ENCODE peak calls at places on chromosomes 4 and X, in seven cellular contexts. M is esophagus muscularis mucosa, N is cardiac muscle cell, L is fibroblast of lung, O is tibial nerve, Y is uterus, G is lower lobe of right lung. K is an unnamed sample. For H3K4me1, the result is how much of the 10 kb centered on the place peaks cover.

GRCh38 chrX:15751160-15751819 is 13.2 kb downstream of the CA5B start:
- DNase-seq in M (no peak), N (no peak), L (peak), O (no peak), Y (no peak), G (no peak), K (no peak)

GRCh38 chr4:4860381-4860802 is 927 bp downstream of the MSX1 start:
- DNase-seq in M (no peak), N (peak), L (no peak), O (no peak), Y (no peak), G (no peak), K (no peak)

GRCh38 chr4:7646384-7647061 is 211.8 kb upstream of the PSAPL1 start:
- DNase-seq in M (no peak), N (peak), L (no peak), O (no peak), Y (no peak), G (peak), K (peak)

GRCh38 chr4:48905363-48906015 is 1.1 kb downstream of the OCIAD2 start:
- DNase-seq in M (no peak), N (peak), L (peak), O (no peak), Y (no peak), G (no peak), K (no peak)

GRCh38 chr4:24897639-24898038 is 15.2 kb downstream of the CCDC149 start:
- DNase-seq in M (no peak), N (no peak), L (no peak), O (no peak), Y (no peak), G (no peak), K (no peak)

GRCh38 chr4:67922697-67923096 is 38.9 kb upstream of the TMPRSS11D start:
- DNase-seq in M (no peak), N (no peak), L (peak), O (no peak), Y (no peak), G (no peak), K (no peak)

GRCh38 chrX:153061732-153062131 is 5.5 kb downstream of the PNMA3 start:
- DNase-seq in M (no peak), N (peak), L (peak), O (no peak), Y (no peak), G (no peak), K (no peak)

GRCh38 chr4:94251094-94251493 is 43.4 kb downstream of the SMARCAD1 start:
- DNase-seq in M (no peak), N (no peak), L (peak), O (no peak), Y (no peak), G (no peak), K (no peak)

GRCh38 chr4:80016506-80016905 is 56.5 kb downstream of the ANTXR2 start:
- DNase-seq in M (no peak), N (no peak), L (peak), O (no peak), Y (no peak), G (no peak), K (no peak)

DNA sequence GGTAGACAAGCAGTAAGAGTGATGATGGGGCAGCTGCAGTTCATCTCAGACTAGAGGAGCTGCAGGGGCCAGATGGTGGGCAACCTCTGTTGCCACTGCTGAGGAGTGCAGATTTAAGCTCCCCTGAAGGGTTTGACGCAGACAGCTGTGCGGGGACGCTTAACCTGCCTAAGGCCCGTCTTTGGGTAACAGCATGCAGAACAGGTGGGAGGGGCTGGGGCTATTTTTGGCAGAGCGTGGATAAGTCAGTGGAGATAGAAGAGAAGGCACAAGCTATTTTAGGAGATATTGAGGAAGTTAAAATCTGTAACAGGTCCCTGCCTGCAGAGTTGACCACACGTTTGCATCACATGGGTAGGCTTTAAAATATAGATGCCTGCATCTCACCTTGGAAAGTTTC is 10.5 kb downstream of the CD99 start:
- DNase-seq in M (no peak), N (no peak), L (no peak), O (no peak), Y (no peak), G (no peak), K (no peak)
- H3K4me1 ChIP-seq in M (half or more), N (half or more), L (under half), O (under half), Y (under half), G (half or more), K (under half)

GRCh38 chr4:153612878-153613277 is 71.2 kb upstream of the TLR2 start:
- DNase-seq in M (no peak), N (no peak), L (no peak), O (no peak), Y (no peak), G (no peak), K (no peak)
- H3K27ac ChIP-seq in M (no peak), N (no peak), L (no peak), O (no peak), Y (no peak), G (no peak), K (no peak)

GRCh38 chr4:175109933-175110332 is 191.8 kb downstream of the ADAM29 start:
- DNase-seq in M (no peak), N (no peak), L (no peak), O (no peak), Y (no peak), G (no peak), K (no peak)
- TF ChIP-seq CTCF in M (no peak), N (no peak), L (no peak), O (no peak), Y (no peak), G (no peak), K (no peak)

DNA sequence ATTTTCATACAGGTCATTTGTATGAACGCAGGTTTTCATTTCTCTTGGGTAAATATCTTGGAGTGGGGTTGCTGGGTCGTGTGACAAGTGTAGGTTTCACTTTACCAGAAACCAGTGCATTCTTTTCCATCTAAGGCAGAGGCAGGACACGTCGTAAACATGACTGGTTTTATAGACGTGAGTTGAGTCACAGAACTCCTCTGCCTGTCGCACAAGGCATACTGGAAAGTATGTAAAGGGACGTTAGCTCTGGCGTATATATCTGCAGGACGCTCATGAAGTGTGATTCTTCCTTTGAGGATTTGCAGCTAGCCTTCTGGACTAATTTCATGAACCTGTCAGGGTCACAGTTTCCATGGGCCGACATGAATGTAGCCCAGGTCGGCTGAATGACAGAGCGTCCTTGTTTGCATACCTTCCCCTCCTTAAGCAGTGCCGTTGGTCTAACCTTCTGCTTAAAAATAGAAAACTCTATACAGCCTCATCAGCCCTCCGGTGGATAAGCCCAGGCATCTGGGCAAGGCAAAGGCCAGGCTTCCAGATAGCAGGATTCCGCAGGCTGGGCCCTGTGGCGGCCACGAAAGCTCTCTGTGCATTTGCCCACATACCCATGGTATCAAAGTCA is 106.0 kb downstream of the GPR143 start:
- DNase-seq in M (no peak), N (no peak), L (no peak), O (no peak), Y (no peak), G (no peak), K (no peak)
- H3K4me1 ChIP-seq in M (under half), N (under half), L (under half), O (under half), Y (under half), G (under half), K (under half)

GRCh38 chrX:154750301-154751120 is at the start of gene GAB3:
- DNase-seq in M (no peak), N (peak), L (no peak), O (no peak), Y (peak), G (peak), K (peak)

GRCh38 chrX:154748712-154749339 is 2.1 kb downstream of the GAB3 start:
- DNase-seq in M (no peak), N (peak), L (peak), O (no peak), Y (peak), G (no peak), K (no peak)

GRCh38 chrX:154749856-154750255 is 1.0 kb downstream of the GAB3 start:
- DNase-seq in M (no peak), N (peak), L (no peak), O (no peak), Y (no peak), G (no peak), K (no peak)

GRCh38 chrX:154751121-154751668 is 318 bp upstream of the GAB3 start:
- DNase-seq in M (no peak), N (no peak), L (no peak), O (no peak), Y (no peak), G (peak), K (peak)

DNA sequence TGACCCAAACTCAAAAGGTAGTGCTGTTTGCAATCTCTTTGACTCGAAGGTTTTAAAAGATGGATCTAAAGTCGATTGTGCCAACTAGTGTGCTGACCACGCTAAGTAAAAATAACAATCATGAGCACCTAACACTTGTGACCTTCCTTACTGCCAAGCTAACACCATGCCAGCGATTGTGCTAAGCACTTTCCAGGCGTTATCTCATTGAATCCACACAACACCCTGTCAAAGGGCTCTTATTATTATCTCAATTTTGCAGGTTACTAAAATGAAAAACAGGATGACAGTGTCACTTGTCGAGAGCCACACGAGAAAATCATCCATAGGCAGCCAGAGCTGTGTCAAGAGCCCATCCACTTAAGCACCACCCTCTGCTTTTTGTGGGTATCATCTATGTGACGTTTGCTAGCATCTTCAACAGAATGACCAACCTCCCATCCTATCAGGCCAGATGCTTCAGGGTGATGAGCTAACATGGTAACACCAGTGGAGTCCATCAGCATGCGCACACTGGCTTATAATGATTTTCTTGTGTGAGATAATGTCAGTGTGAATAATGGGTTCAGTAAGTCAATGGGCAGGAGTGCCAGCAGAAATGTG is 893 bp upstream of the GAB3 start:
- DNase-seq in M (no peak), N (no peak), L (no peak), O (no peak), Y (no peak), G (no peak), K (no peak)
- H3K27ac ChIP-seq in M (no peak), N (no peak), L (no peak), O (no peak), Y (no peak), G (peak), K (peak)

DNA sequence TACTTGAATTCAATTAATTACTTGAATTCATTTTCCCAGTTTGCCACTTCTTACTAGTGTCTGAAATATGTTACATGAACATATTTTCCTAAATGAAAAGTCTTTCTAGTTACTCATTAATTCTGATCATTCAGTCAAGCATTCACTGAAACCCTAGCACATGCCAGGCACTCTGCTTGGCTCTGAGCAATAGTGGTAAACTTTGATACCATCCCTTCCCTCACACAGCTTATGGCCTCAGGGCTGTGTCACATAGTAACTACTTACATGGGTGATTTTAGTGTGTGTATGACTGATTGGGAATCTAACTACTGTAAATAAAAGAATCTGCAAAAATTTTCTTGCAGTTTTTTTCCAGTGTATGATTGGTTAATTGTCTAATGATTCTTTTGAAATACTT is 32.7 kb downstream of the METAP1 start:
- DNase-seq in M (no peak), N (no peak), L (peak), O (no peak), Y (no peak), G (no peak), K (no peak)
- TF ChIP-seq CTCF in M (no peak), N (no peak), L (no peak), O (no peak), Y (no peak), G (no peak), K (no peak)

DNA sequence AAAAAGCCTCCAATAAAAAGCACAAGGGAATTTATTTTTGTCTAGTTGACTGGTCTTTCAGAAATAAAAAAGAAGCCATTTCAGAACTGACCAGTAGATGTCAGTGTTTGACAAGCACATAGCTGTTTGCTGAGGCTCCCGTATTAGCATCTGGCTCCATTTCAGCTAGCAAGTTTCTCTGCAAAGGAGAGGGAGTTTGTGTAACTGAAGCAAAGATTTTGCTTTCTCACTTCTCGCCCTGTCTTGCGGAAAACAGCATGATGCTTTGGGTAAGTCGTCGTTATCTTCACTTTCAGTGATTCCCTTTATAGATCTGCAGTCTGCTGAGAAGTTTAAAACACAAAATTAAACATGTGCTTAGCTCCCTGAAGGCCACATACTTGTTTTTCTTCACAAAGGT is 85.5 kb downstream of the CT47B1 start:
- DNase-seq in M (no peak), N (peak), L (peak), O (no peak), Y (peak), G (no peak), K (no peak)
- H3K4me1 ChIP-seq in M (under half), N (under half), L (under half), O (under half), Y (under half), G (under half), K (under half)

GRCh38 chrX:78024349-78025108 is 55.1 kb upstream of the PGAM4 start:
- DNase-seq in M (no peak), N (peak), L (peak), O (no peak), Y (no peak), G (peak), K (no peak)

DNA sequence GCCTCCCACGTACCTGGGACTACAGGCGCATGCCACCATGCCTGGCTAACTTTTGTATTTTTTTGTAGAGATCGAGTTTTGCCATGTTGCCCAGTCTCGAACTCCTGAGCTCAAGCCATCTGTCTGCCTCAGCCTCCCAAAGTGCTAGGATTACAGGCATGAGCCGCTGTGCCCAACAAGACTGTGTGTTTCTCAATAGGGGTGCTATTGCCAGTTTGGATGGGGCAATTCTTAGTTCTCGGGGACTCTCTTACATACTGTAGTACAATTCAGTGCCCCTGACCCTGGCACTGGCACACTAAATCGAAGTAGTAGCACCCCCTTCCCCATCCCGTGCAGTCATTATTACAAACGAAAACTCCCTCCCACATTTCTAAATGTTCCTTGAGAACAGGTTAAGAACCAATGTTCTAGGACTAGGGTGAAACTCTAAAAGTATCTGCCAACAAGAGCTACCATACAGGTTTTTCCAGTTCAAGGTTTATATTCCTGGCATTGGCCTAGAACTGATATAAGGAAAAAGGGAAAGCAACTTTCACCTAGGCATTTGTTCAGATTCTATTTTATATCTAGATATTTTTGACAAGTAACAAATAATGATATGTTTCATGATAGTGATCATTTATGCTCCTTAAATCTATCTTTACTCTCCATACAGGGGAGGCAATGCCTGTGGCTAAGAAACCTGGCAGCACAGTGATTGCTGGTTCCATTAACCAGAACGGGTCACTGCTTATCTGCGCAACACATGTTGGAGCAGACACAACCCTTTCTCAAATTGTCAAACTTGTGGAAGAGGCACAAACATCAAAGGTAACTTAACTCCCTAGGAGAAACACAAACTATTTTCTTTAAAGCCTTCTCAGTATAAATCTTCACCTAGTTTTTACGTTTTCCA is 50.4 kb upstream of the PGAM4 start:
- DNase-seq in M (no peak), N (no peak), L (no peak), O (no peak), Y (no peak), G (no peak), K (no peak)
- H3K27ac ChIP-seq in M (no peak), N (no peak), L (no peak), O (no peak), Y (no peak), G (peak), K (peak)

DNA sequence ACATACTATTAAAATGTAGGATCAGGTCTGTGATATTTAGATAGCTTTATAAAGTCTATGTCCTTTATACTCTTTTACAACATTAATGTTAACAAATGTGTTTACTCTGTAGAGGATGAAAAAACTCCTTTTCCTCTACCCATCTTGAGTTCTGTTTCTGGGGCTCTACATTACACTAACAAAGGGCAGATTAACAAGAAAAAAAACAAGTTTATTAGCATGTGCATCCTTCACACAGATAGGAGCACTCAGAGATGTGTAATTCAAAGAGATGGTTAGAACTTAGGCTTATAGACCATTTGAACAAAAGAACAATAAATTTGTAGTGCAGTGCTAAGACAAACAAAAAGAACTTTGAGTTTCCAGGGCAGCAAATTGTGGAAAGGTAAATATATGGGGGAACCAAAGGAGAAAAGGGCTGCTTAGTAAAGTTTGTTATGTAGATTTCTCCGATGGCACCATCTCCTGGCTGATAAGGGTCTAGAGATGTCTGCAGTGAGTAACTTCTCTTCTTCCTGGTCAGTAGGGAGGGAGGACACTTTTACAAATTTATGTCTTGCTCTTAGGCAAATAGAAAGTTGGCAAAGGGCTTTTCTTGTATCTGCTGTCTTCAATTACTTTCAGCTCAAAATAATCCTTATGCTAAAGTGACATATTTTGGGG is 1249.9 kb upstream of the TENM3 start:
- DNase-seq in M (no peak), N (no peak), L (no peak), O (no peak), Y (no peak), G (no peak), K (no peak)
- TF ChIP-seq CTCF in M (no peak), N (no peak), L (no peak), O (no peak), Y (no peak), G (no peak), K (no peak)

GRCh38 chr4:150240011-150240410 is 161.8 kb downstream of the DCLK2 start:
- DNase-seq in M (no peak), N (no peak), L (peak), O (no peak), Y (no peak), G (no peak), K (no peak)
- H3K4me1 ChIP-seq in M (under half), N (under half), L (under half), O (under half), Y (under half), G (under half), K (under half)